ENCODE peak calls at places on chromosomes 7 and 10, in seven cellular contexts. Q, P, O, D, X, E and T are unnamed samples.

GRCh38 chr7:35630573-35630972 is 64.4 kb downstream of the HERPUD2 start:
- ATAC-seq in Q (no peak), P (no peak), O (no peak), D (no peak), X (peak; percentile 81), E (no peak), T (peak; percentile 31)

GRCh38 chr10:38025283-38025682 is 14.8 kb downstream of the ZNF33A start:
- ATAC-seq in Q (no peak), P (peak; percentile 60), O (no peak), D (no peak), X (no peak), E (peak; percentile 59), T (no peak)

GRCh38 chr10:88152720-88153119 is 289.3 kb downstream of the PTEN start:
- ATAC-seq in Q (peak; percentile 44), P (peak; percentile 91), O (peak; percentile 90), D (peak; percentile 60), X (peak; percentile 78), E (peak; percentile 66), T (peak; percentile 64)

GRCh38 chr7:106061301-106061979 is 50.7 kb downstream of the SYPL1 start:
- ATAC-seq in Q (no peak), P (no peak), O (no peak), D (no peak), X (no peak), E (no peak), T (no peak)

GRCh38 chr10:20415684-20416083 is 481.4 kb downstream of the NEBL start:
- ATAC-seq in Q (no peak), P (no peak), O (no peak), D (no peak), X (no peak), E (no peak), T (no peak)

GRCh38 chr10:67771200-67771599 is 66.8 kb downstream of the DNAJC12 start:
- ATAC-seq in Q (no peak), P (no peak), O (no peak), D (no peak), X (no peak), E (no peak), T (no peak)

GRCh38 chr7:129864042-129864441 is 88.7 kb downstream of the UBE2H start:
- ATAC-seq in Q (peak; percentile 65), P (no peak), O (peak; percentile 31), D (peak; percentile 75), X (no peak), E (no peak), T (peak; percentile 91)

GRCh38 chr10:97788552-97789442 is 17.0 kb upstream of the SFRP5 start:
- ATAC-seq in Q (peak; percentile 72), P (no peak), O (peak; percentile 13), D (peak; percentile 79), X (no peak), E (no peak), T (no peak)

GRCh38 chr7:138303230-138304070 is 156.6 kb upstream of the TRIM24 start:
- ATAC-seq in Q (no peak), P (no peak), O (no peak), D (no peak), X (no peak), E (no peak), T (no peak)

GRCh38 chr7:137760111-137760510 is 86.7 kb downstream of the DGKI start:
- ATAC-seq in Q (no peak), P (no peak), O (no peak), D (no peak), X (no peak), E (no peak), T (no peak)

GRCh38 chr7:142898377-142899235 is 13.1 kb upstream of the TRPV6 start:
- ATAC-seq in Q (no peak), P (no peak), O (no peak), D (peak; percentile 69), X (no peak), E (no peak), T (no peak)

GRCh38 chr7:2539031-2540028 is 16.0 kb downstream of the BRAT1 start:
- ATAC-seq in Q (no peak), P (no peak), O (peak; percentile 5), D (no peak), X (no peak), E (no peak), T (no peak)

GRCh38 chr10:15293862-15294835 is 76.9 kb downstream of the FAM171A1 start:
- ATAC-seq in Q (peak; percentile 42), P (peak; percentile 75), O (no peak), D (no peak), X (peak; percentile 21), E (no peak), T (no peak)

GRCh38 chr7:131002600-131002999 is 268.6 kb upstream of the KLF14 start:
- ATAC-seq in Q (no peak), P (no peak), O (no peak), D (no peak), X (no peak), E (no peak), T (no peak)

GRCh38 chr10:74500026-74500704 is 326.2 kb upstream of the KAT6B start:
- ATAC-seq in Q (no peak), P (no peak), O (no peak), D (no peak), X (no peak), E (no peak), T (no peak)

GRCh38 chr7:155213385-155213784 is 84.3 kb upstream of the INSIG1 start:
- ATAC-seq in Q (no peak), P (no peak), O (no peak), D (no peak), X (peak; percentile 70), E (no peak), T (no peak)

GRCh38 chr7:121278120-121279021 is 50.4 kb upstream of the WNT16 start:
- ATAC-seq in Q (no peak), P (peak; percentile 59), O (no peak), D (no peak), X (peak; percentile 85), E (no peak), T (no peak)

GRCh38 chr7:74033372-74034311 is 5.7 kb downstream of the ELN start:
- ATAC-seq in Q (peak; percentile 57), P (no peak), O (peak; percentile 50), D (peak; percentile 81), X (no peak), E (no peak), T (peak; percentile 55)

GRCh38 chr7:106671160-106671559 is 10.2 kb upstream of the CCDC71L start:
- ATAC-seq in Q (no peak), P (no peak), O (no peak), D (no peak), X (no peak), E (no peak), T (no peak)

GRCh38 chr10:114544045-114544659 is 113.9 kb downstream of the ABLIM1 start:
- ATAC-seq in Q (no peak), P (peak; percentile 88), O (no peak), D (peak; percentile 8), X (no peak), E (peak; percentile 46), T (no peak)

GRCh38 chr7:41878331-41879112 is 175.6 kb upstream of the INHBA start:
- ATAC-seq in Q (no peak), P (no peak), O (no peak), D (no peak), X (peak; percentile 16), E (no peak), T (no peak)

GRCh38 chr10:60606343-60607080 is 171.8 kb upstream of the CDK1 start:
- ATAC-seq in Q (no peak), P (no peak), O (no peak), D (no peak), X (peak; percentile 48), E (peak; percentile 64), T (no peak)
- H3K27ac ChIP-seq in Q (no peak overlapping the region), P (no peak overlapping the region), O (no peak overlapping the region), D (no peak overlapping the region), X (no peak overlapping the region), E (no peak overlapping the region), T (no peak overlapping the region)

DNA sequence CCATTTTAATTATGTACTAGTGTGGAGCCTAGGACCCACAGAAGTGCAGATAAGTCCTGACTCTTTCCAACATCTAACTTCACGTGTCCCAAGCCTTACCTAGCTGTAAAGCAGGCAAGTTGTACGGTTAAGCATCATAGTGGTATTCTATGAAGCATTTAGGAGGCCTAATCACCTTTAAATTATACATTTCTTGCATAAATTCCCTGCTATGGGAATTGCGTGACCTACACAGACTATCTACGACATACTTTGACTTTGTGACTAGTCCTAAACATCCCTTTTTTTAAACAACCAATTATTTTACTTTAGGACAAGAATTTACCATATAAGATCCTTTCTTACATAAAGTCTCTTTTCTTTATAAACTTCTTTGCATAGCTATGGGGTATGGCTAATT is 37.7 kb upstream of the LRGUK start:
- ATAC-seq in Q (no peak), P (no peak), O (no peak), D (no peak), X (no peak), E (no peak), T (no peak)
- H3K9me3 ChIP-seq in Q (no peaks in the 10 kb centered on the region), P (peaks cover 30% of the 10 kb centered on the region), O (no peaks in the 10 kb centered on the region), D (no peaks in the 10 kb centered on the region), X (peaks cover 7% of the 10 kb centered on the region), E (no peaks in the 10 kb centered on the region), T (peaks cover 15% of the 10 kb centered on the region)

GRCh38 chr7:93115796-93116195 is 2.0 kb downstream of the SAMD9 start:
- ATAC-seq in Q (no peak), P (no peak), O (no peak), D (no peak), X (peak; percentile 71), E (no peak), T (no peak)

GRCh38 chr7:93120981-93121549 is 3.3 kb upstream of the SAMD9 start:
- ATAC-seq in Q (no peak), P (no peak), O (no peak), D (no peak), X (no peak), E (no peak), T (no peak)

GRCh38 chr7:93119191-93119905 is 1.6 kb upstream of the SAMD9 start:
- ATAC-seq in Q (no peak), P (no peak), O (no peak), D (no peak), X (no peak), E (no peak), T (no peak)

GRCh38 chr7:93117327-93117726 is 452 bp downstream of the SAMD9 start:
- ATAC-seq in Q (no peak), P (peak; percentile 32), O (no peak), D (peak; percentile 34), X (no peak), E (peak; percentile 28), T (no peak)

DNA sequence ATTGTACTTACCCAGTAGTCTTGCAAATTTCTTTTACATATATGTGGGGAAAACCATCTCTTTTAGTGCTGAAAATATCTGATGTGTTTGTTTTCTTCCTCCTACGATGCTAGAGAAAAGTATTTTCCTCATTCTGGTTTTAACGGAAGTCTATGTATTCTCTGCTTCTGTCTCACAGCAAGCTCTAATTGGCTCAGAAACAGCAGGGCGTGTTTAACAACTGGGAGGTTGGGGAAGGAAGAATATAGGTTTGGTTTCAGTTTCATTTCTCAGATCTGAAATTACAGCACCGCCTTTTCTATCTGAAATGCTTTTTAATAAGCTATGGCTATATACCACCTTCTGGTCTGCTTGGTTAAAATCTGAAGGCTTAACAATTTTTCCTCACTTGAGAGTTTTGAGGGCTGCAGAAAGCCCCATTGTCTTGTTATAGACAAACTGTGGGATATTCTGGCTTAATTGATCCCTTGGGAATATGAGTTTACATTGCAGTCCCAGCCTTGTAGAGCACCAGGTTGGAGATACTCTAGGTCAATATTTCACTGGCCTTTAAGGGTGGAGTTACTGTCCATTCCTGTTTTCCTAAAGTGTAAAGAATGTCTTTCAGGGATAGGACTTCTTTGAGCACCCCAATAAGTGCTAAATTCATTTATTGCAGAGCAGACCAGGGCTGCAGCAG is at the start of gene SAMD9:
- ATAC-seq in Q (peak; percentile 73), P (peak; percentile 99), O (peak; percentile 58), D (peak; percentile 99), X (peak; percentile 92), E (peak; percentile 99), T (peak; percentile 79)
- H3K4me3 ChIP-seq in Q (peak within 1 kb of the TSS; percentile 57), P (peak within 1 kb of the TSS; percentile 60), O (peak within 1 kb of the TSS; percentile 64), D (peak within 1 kb of the TSS; percentile 44), X (peak within 1 kb of the TSS; percentile 68), E (peak within 1 kb of the TSS; percentile 52), T (peak within 1 kb of the TSS; percentile 69)

GRCh38 chr10:36994886-36995285 is 130.5 kb upstream of the ANKRD30A start:
- ATAC-seq in Q (no peak), P (no peak), O (no peak), D (no peak), X (no peak), E (no peak), T (no peak)
- H3K27ac ChIP-seq in Q (no peak overlapping the region), P (no peak overlapping the region), O (no peak overlapping the region), D (no peak overlapping the region), X (no peak overlapping the region), E (no peak overlapping the region), T (no peak overlapping the region)